ENCODE peak calls at places on chromosomes 7 and 10, in eight cellular contexts. E, T, K, O, M, B, F and G are unnamed samples. For H3K4me1, the result is how much of the 10 kb centered on the place peaks cover.

GRCh38 chr7:150966002-150966401 is 12.1 kb downstream of the KCNH2 start:
- DNase-seq in K (no peak), T (no peak), M (peak), B (no peak), F (no peak), O (no peak), E (no peak), G (no peak)

GRCh38 chr10:45419673-45420020 is 45.6 kb downstream of the ALOX5 start:
- DNase-seq in B (no peak), E (no peak), T (no peak), M (no peak), O (no peak), K (no peak), F (no peak), G (no peak)

GRCh38 chr7:116574025-116574822 is 49.4 kb downstream of the CAV1 start:
- DNase-seq in E (no peak), T (no peak), O (no peak), K (no peak), M (no peak), B (peak), F (no peak), G (no peak)

GRCh38 chr7:35253680-35254495 is at the start of gene TBX20:
- DNase-seq in M (peak), B (peak), K (peak), O (no peak), T (no peak), F (no peak), E (peak), G (no peak)

GRCh38 chr10:99372546-99373271 is 43.6 kb downstream of the CNNM1 start:
- DNase-seq in B (peak), T (no peak), E (no peak), M (no peak), O (no peak), K (no peak), F (no peak), G (no peak)

GRCh38 chr7:45185864-45186250 is 28.3 kb downstream of the RAMP3 start:
- DNase-seq in F (no peak), B (no peak), M (no peak), O (no peak), K (no peak), E (no peak), T (no peak), G (no peak)

GRCh38 chr10:72344932-72345331 is 9.8 kb downstream of the DNAJB12 start:
- DNase-seq in E (no peak), T (no peak), O (no peak), F (no peak), B (no peak), K (no peak), M (no peak), G (no peak)

GRCh38 chr7:7438851-7439250 is 96.8 kb downstream of the COL28A1 start:
- DNase-seq in K (no peak), E (peak), M (no peak), B (peak), F (no peak), O (no peak), T (no peak), G (no peak)

GRCh38 chr10:91558473-91558872 is 74.4 kb downstream of the PPP1R3C start:
- DNase-seq in K (no peak), O (no peak), B (no peak), E (no peak), M (no peak), T (no peak), F (no peak), G (no peak)

GRCh38 chr7:39415091-39415820 is 150.9 kb upstream of the YAE1 start:
- DNase-seq in O (no peak), M (no peak), F (no peak), E (no peak), T (no peak), B (no peak), K (no peak), G (no peak)

DNA sequence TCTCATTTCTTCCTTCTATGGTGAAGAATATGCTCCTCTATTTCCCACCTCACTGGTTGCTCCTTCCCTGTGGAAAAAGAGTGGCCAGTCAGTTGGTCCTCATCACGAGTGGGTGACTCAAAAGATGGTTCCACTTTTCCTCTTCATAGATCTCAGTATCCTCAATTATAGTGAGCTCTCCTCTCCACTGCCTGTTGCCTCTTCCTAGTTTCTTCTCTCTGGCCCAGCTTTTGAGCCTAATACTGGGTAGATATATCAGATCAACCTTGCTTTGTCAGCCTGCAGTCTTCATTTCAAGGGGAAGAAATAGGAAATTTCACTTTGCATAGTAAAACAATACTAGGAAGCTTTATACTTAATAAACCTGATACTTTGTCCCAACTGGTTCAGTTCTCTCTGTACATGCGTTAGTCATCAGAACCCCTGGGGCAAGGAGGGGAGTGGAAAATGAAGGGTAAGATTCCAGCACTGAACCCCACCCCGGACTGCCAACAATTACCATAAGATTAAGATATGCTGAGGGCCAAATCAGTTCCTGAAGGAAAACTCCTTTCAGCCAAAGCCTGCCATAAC is 15.5 kb upstream of the WNT16 start:
- DNase-seq in K (no peak), T (no peak), B (peak), E (no peak), M (no peak), O (no peak), F (no peak), G (no peak)
- H3K4me1 ChIP-seq in K (under half), T (under half), B (under half), E (under half), M (under half), O (under half), F (under half), G (under half)

GRCh38 chr10:67783576-67784294 is 54.3 kb downstream of the DNAJC12 start:
- DNase-seq in K (no peak), M (no peak), E (no peak), F (no peak), T (no peak), O (no peak), B (no peak), G (no peak)
- H3K4me1 ChIP-seq in K (under half), M (under half), E (under half), F (under half), T (under half), O (under half), B (under half), G (under half)

GRCh38 chr7:115043605-115044004 is 121.7 kb downstream of the MDFIC start:
- DNase-seq in K (no peak), M (no peak), B (no peak), T (no peak), O (no peak), F (no peak), E (no peak), G (no peak)
- H3K4me1 ChIP-seq in K (under half), M (under half), B (under half), T (under half), O (under half), F (under half), E (under half), G (under half)

GRCh38 chr10:88901206-88901605 is 21.2 kb downstream of the STAMBPL1 start:
- DNase-seq in B (no peak), O (no peak), E (no peak), T (no peak), M (no peak), K (no peak), F (no peak), G (no peak)

GRCh38 chr10:88899886-88900285 is 19.8 kb downstream of the STAMBPL1 start:
- DNase-seq in K (no peak), F (no peak), B (no peak), E (peak), O (no peak), M (no peak), T (no peak), G (no peak)

GRCh38 chr10:88896336-88897018 is 16.4 kb downstream of the STAMBPL1 start:
- DNase-seq in M (no peak), T (no peak), F (no peak), B (no peak), O (no peak), E (no peak), K (no peak), G (no peak)

GRCh38 chr10:88897019-88897853 is 17.2 kb downstream of the STAMBPL1 start:
- DNase-seq in F (no peak), E (no peak), M (no peak), K (no peak), B (peak), T (no peak), O (no peak), G (no peak)

GRCh38 chr10:88898727-88899126 is 18.7 kb downstream of the STAMBPL1 start:
- DNase-seq in F (no peak), T (no peak), M (no peak), K (no peak), E (no peak), O (no peak), B (no peak), G (no peak)
- H3K4me1 ChIP-seq in F (under half), T (half or more), M (under half), K (under half), E (half or more), O (half or more), B (half or more), G (under half)

GRCh38 chr7:130959743-130960207 is 225.8 kb upstream of the KLF14 start:
- DNase-seq in M (no peak), E (peak), F (no peak), K (no peak), B (peak), T (no peak), O (peak), G (no peak)

GRCh38 chr7:130957140-130957513 is 223.1 kb upstream of the KLF14 start:
- DNase-seq in K (no peak), T (no peak), F (no peak), E (no peak), O (peak), M (no peak), B (peak), G (peak)

GRCh38 chr7:130956417-130957139 is 222.6 kb upstream of the KLF14 start:
- DNase-seq in M (no peak), F (no peak), T (no peak), E (no peak), O (no peak), K (no peak), B (peak), G (no peak)

GRCh38 chr7:130958846-130959245 is 224.8 kb upstream of the KLF14 start:
- DNase-seq in O (no peak), T (no peak), F (no peak), E (no peak), M (no peak), B (no peak), K (no peak), G (no peak)

GRCh38 chr7:130957722-130958360 is 223.8 kb upstream of the KLF14 start:
- DNase-seq in T (no peak), K (no peak), B (no peak), E (no peak), F (no peak), O (no peak), M (no peak), G (no peak)
- H3K4me1 ChIP-seq in T (under half), K (under half), B (half or more), E (under half), F (under half), O (half or more), M (half or more), G (half or more)

DNA sequence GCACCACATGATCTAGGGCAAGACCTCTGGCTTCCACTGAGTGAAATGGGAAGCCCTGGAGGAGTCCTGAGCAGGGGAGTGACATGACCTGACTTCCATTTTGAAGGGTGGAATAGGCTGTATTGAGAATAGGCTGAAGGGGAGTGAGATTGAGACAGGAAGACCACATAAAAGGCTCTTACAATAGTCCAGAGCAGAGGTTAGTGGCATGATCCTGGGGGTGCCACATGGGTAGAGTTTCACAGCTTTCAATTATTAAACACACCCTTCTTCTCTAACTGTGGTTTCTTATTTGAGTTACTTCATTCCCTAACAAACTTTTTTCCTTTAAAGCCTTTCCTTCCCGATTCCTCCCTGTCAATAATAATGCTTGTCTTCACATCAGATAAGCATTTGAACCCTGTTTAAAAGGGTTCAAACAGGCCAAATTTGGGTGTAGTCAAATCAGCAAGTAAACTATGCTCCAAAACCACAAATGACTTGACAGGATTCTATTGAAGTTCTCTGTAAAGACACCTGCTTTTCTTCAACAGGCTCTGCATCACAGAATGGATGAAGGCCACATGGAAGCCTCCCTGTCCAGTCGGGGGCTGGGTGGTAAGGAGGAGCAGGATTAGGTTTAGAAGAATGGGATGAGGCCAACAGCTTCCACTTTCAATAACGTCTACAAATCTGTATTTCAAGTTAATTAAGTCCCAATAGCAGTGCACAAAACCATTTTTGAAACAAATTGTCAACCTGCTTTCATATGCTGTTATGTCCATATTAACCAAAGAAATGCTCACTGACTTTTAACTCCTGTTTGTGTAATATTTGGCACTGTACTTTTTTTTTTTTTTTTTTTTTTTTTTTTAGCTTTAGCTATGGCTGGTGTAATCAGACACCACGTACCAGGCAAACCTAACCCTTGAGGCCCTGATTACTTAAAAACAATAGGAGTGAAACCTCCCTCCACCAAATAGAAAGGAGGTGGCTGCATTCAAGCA is 131.9 kb downstream of the NRCAM start:
- DNase-seq in B (no peak), E (no peak), O (no peak), K (no peak), M (no peak), T (no peak), F (no peak), G (no peak)
- H3K4me1 ChIP-seq in B (under half), E (under half), O (under half), K (under half), M (under half), T (under half), F (under half), G (under half)

GRCh38 chr10:3096149-3096548 is 28.8 kb downstream of the PFKP start:
- DNase-seq in M (no peak), F (no peak), E (peak), B (peak), K (peak), T (no peak), O (no peak), G (no peak)
- H3K4me1 ChIP-seq in M (half or more), F (under half), E (half or more), B (half or more), K (under half), T (under half), O (half or more), G (under half)